ENCODE peak calls at places on chromosomes 5 and 9, in nine cellular contexts. One of them, this sample, is unnamed.

GRCh38 chr9:107387401-107387800 is 102.2 kb downstream of the KLF4 start:
- DNase-seq in activated T-helper 1 cell treated with anti-CD3 and anti-CD28 coated beads, Interleukin-2, amount 50 U/mL, for 16 hours: no peak
- DNase-seq in heart left ventricle: no peak
- DNase-seq in stimulated activated CD8-positive, alpha-beta memory T cell treated with anti-CD3 and anti-CD28 coated beads, Interleukin-4, amount 100 ng/mL, for 1 hour: no peak
- DNase-seq in frontal cortex: no peak
- DNase-seq in AG04450: no peak
- DNase-seq in SW 1271: no peak
- DNase-seq in brain microvascular endothelial cell: no peak
- DNase-seq in WERI-Rb-1: no peak
- DNase-seq in this sample: no peak

GRCh38 chr9:131402073-131402472 is 8.2 kb downstream of the PRRC2B start:
- DNase-seq in activated T-helper 1 cell treated with anti-CD3 and anti-CD28 coated beads, Interleukin-2, amount 50 U/mL, for 16 hours: no peak
- DNase-seq in heart left ventricle: no peak
- DNase-seq in stimulated activated CD8-positive, alpha-beta memory T cell treated with anti-CD3 and anti-CD28 coated beads, Interleukin-4, amount 100 ng/mL, for 1 hour: no peak
- DNase-seq in frontal cortex: no peak
- DNase-seq in AG04450: no peak
- DNase-seq in SW 1271: peak
- DNase-seq in brain microvascular endothelial cell: no peak
- DNase-seq in WERI-Rb-1: no peak
- DNase-seq in this sample: no peak

GRCh38 chr5:9838906-9839305 is 208.8 kb upstream of the TAS2R1 start:
- DNase-seq in activated T-helper 1 cell treated with anti-CD3 and anti-CD28 coated beads, Interleukin-2, amount 50 U/mL, for 16 hours: no peak
- DNase-seq in heart left ventricle: no peak
- DNase-seq in stimulated activated CD8-positive, alpha-beta memory T cell treated with anti-CD3 and anti-CD28 coated beads, Interleukin-4, amount 100 ng/mL, for 1 hour: no peak
- DNase-seq in frontal cortex: no peak
- DNase-seq in AG04450: no peak
- DNase-seq in SW 1271: no peak
- DNase-seq in brain microvascular endothelial cell: no peak
- DNase-seq in WERI-Rb-1: peak
- DNase-seq in this sample: no peak

GRCh38 chr5:72817076-72817476 is 615 bp downstream of the TNPO1 start:
- DNase-seq in activated T-helper 1 cell treated with anti-CD3 and anti-CD28 coated beads, Interleukin-2, amount 50 U/mL, for 16 hours: peak
- DNase-seq in heart left ventricle: peak
- DNase-seq in stimulated activated CD8-positive, alpha-beta memory T cell treated with anti-CD3 and anti-CD28 coated beads, Interleukin-4, amount 100 ng/mL, for 1 hour: no peak
- DNase-seq in frontal cortex: peak
- DNase-seq in AG04450: peak
- DNase-seq in SW 1271: peak
- DNase-seq in brain microvascular endothelial cell: peak
- DNase-seq in WERI-Rb-1: peak
- DNase-seq in this sample: no peak

GRCh38 chr5:58849995-58850667 is 267.3 kb downstream of the RAB3C start:
- DNase-seq in activated T-helper 1 cell treated with anti-CD3 and anti-CD28 coated beads, Interleukin-2, amount 50 U/mL, for 16 hours: no peak
- DNase-seq in heart left ventricle: no peak
- DNase-seq in stimulated activated CD8-positive, alpha-beta memory T cell treated with anti-CD3 and anti-CD28 coated beads, Interleukin-4, amount 100 ng/mL, for 1 hour: no peak
- DNase-seq in frontal cortex: peak
- DNase-seq in AG04450: no peak
- DNase-seq in SW 1271: peak
- DNase-seq in brain microvascular endothelial cell: peak
- DNase-seq in WERI-Rb-1: no peak
- DNase-seq in this sample: no peak

GRCh38 chr5:133079048-133079447 is 27.2 kb downstream of the HSPA4 start:
- DNase-seq in activated T-helper 1 cell treated with anti-CD3 and anti-CD28 coated beads, Interleukin-2, amount 50 U/mL, for 16 hours: no peak
- DNase-seq in heart left ventricle: no peak
- DNase-seq in stimulated activated CD8-positive, alpha-beta memory T cell treated with anti-CD3 and anti-CD28 coated beads, Interleukin-4, amount 100 ng/mL, for 1 hour: no peak
- DNase-seq in frontal cortex: no peak
- DNase-seq in AG04450: no peak
- DNase-seq in SW 1271: no peak
- DNase-seq in brain microvascular endothelial cell: no peak
- DNase-seq in WERI-Rb-1: no peak
- DNase-seq in this sample: no peak

GRCh38 chr9:134171316-134172197 is 7.2 kb upstream of the RNU6ATAC start:
- DNase-seq in activated T-helper 1 cell treated with anti-CD3 and anti-CD28 coated beads, Interleukin-2, amount 50 U/mL, for 16 hours: no peak
- DNase-seq in heart left ventricle: no peak
- DNase-seq in stimulated activated CD8-positive, alpha-beta memory T cell treated with anti-CD3 and anti-CD28 coated beads, Interleukin-4, amount 100 ng/mL, for 1 hour: no peak
- DNase-seq in frontal cortex: no peak
- DNase-seq in AG04450: no peak
- DNase-seq in SW 1271: no peak
- DNase-seq in brain microvascular endothelial cell: no peak
- DNase-seq in WERI-Rb-1: no peak
- DNase-seq in this sample: no peak

GRCh38 chr5:165201364-165202143 is 1696.1 kb downstream of the MAT2B start:
- DNase-seq in activated T-helper 1 cell treated with anti-CD3 and anti-CD28 coated beads, Interleukin-2, amount 50 U/mL, for 16 hours: no peak
- DNase-seq in heart left ventricle: no peak
- DNase-seq in stimulated activated CD8-positive, alpha-beta memory T cell treated with anti-CD3 and anti-CD28 coated beads, Interleukin-4, amount 100 ng/mL, for 1 hour: no peak
- DNase-seq in frontal cortex: no peak
- DNase-seq in AG04450: no peak
- DNase-seq in SW 1271: no peak
- DNase-seq in brain microvascular endothelial cell: no peak
- DNase-seq in WERI-Rb-1: no peak
- DNase-seq in this sample: no peak

GRCh38 chr5:112154940-112155686 is 264.0 kb downstream of the EPB41L4A start:
- DNase-seq in activated T-helper 1 cell treated with anti-CD3 and anti-CD28 coated beads, Interleukin-2, amount 50 U/mL, for 16 hours: no peak
- DNase-seq in heart left ventricle: no peak
- DNase-seq in stimulated activated CD8-positive, alpha-beta memory T cell treated with anti-CD3 and anti-CD28 coated beads, Interleukin-4, amount 100 ng/mL, for 1 hour: no peak
- DNase-seq in frontal cortex: no peak
- DNase-seq in AG04450: no peak
- DNase-seq in SW 1271: no peak
- DNase-seq in brain microvascular endothelial cell: peak
- DNase-seq in WERI-Rb-1: no peak
- DNase-seq in this sample: no peak

GRCh38 chr9:18366184-18366583 is 107.8 kb upstream of the ADAMTSL1 start:
- DNase-seq in activated T-helper 1 cell treated with anti-CD3 and anti-CD28 coated beads, Interleukin-2, amount 50 U/mL, for 16 hours: no peak
- DNase-seq in heart left ventricle: no peak
- DNase-seq in stimulated activated CD8-positive, alpha-beta memory T cell treated with anti-CD3 and anti-CD28 coated beads, Interleukin-4, amount 100 ng/mL, for 1 hour: no peak
- DNase-seq in frontal cortex: no peak
- DNase-seq in AG04450: no peak
- DNase-seq in SW 1271: no peak
- DNase-seq in brain microvascular endothelial cell: no peak
- DNase-seq in WERI-Rb-1: no peak
- DNase-seq in this sample: no peak

GRCh38 chr5:154260224-154260859 is 69.8 kb downstream of the GALNT10 start:
- DNase-seq in activated T-helper 1 cell treated with anti-CD3 and anti-CD28 coated beads, Interleukin-2, amount 50 U/mL, for 16 hours: no peak
- DNase-seq in heart left ventricle: no peak
- DNase-seq in stimulated activated CD8-positive, alpha-beta memory T cell treated with anti-CD3 and anti-CD28 coated beads, Interleukin-4, amount 100 ng/mL, for 1 hour: no peak
- DNase-seq in frontal cortex: no peak
- DNase-seq in AG04450: no peak
- DNase-seq in SW 1271: no peak
- DNase-seq in brain microvascular endothelial cell: no peak
- DNase-seq in WERI-Rb-1: peak
- DNase-seq in this sample: no peak

GRCh38 chr9:107948086-107948485 is 458.5 kb upstream of the KLF4 start:
- DNase-seq in activated T-helper 1 cell treated with anti-CD3 and anti-CD28 coated beads, Interleukin-2, amount 50 U/mL, for 16 hours: no peak
- DNase-seq in heart left ventricle: no peak
- DNase-seq in stimulated activated CD8-positive, alpha-beta memory T cell treated with anti-CD3 and anti-CD28 coated beads, Interleukin-4, amount 100 ng/mL, for 1 hour: no peak
- DNase-seq in frontal cortex: no peak
- DNase-seq in AG04450: no peak
- DNase-seq in SW 1271: no peak
- DNase-seq in brain microvascular endothelial cell: no peak
- DNase-seq in WERI-Rb-1: no peak
- DNase-seq in this sample: no peak

GRCh38 chr5:42982107-42982622 is 58.0 kb downstream of the ANXA2R start:
- DNase-seq in activated T-helper 1 cell treated with anti-CD3 and anti-CD28 coated beads, Interleukin-2, amount 50 U/mL, for 16 hours: no peak
- DNase-seq in heart left ventricle: no peak
- DNase-seq in stimulated activated CD8-positive, alpha-beta memory T cell treated with anti-CD3 and anti-CD28 coated beads, Interleukin-4, amount 100 ng/mL, for 1 hour: no peak
- DNase-seq in frontal cortex: no peak
- DNase-seq in AG04450: no peak
- DNase-seq in SW 1271: no peak
- DNase-seq in brain microvascular endothelial cell: no peak
- DNase-seq in WERI-Rb-1: no peak
- DNase-seq in this sample: no peak

GRCh38 chr5:71528206-71528605 is 58.9 kb upstream of the MCCC2 start:
- DNase-seq in activated T-helper 1 cell treated with anti-CD3 and anti-CD28 coated beads, Interleukin-2, amount 50 U/mL, for 16 hours: no peak
- DNase-seq in heart left ventricle: no peak
- DNase-seq in stimulated activated CD8-positive, alpha-beta memory T cell treated with anti-CD3 and anti-CD28 coated beads, Interleukin-4, amount 100 ng/mL, for 1 hour: no peak
- DNase-seq in frontal cortex: no peak
- DNase-seq in AG04450: no peak
- DNase-seq in SW 1271: no peak
- DNase-seq in brain microvascular endothelial cell: no peak
- DNase-seq in WERI-Rb-1: no peak
- DNase-seq in this sample: no peak

GRCh38 chr9:119368681-119369581 is at the start of gene BRINP1:
- DNase-seq in activated T-helper 1 cell treated with anti-CD3 and anti-CD28 coated beads, Interleukin-2, amount 50 U/mL, for 16 hours: no peak
- DNase-seq in heart left ventricle: peak
- DNase-seq in stimulated activated CD8-positive, alpha-beta memory T cell treated with anti-CD3 and anti-CD28 coated beads, Interleukin-4, amount 100 ng/mL, for 1 hour: no peak
- DNase-seq in frontal cortex: peak
- DNase-seq in AG04450: no peak
- DNase-seq in SW 1271: no peak
- DNase-seq in brain microvascular endothelial cell: peak
- DNase-seq in WERI-Rb-1: peak
- DNase-seq in this sample: no peak